ENCODE peak calls at places on chromosomes 13 and 19, in seven cellular contexts. I is breast epithelium, T is vagina, V is HepG2, O is HCT116, U is esophagus muscularis mucosa, F is H1. J is an unnamed sample.

GRCh38 chr13:93900735-93901134 is 578.7 kb downstream of the DCT start:
- DNase-seq in I (no peak), U (no peak), F (no peak), O (no peak), T (no peak), V (no peak), J (no peak)

GRCh38 chr13:108176685-108177274 is 38.6 kb downstream of the LIG4 start:
- DNase-seq in O (peak), V (peak), F (no peak), I (no peak), T (no peak), U (no peak), J (peak)

GRCh38 chr19:43781630-43782310 is 997 bp upstream of the KCNN4 start:
- DNase-seq in U (no peak), I (no peak), V (no peak), T (no peak), O (no peak), F (no peak), J (no peak)

GRCh38 chr13:22461854-22462565 is 718.8 kb upstream of the SGCG start:
- DNase-seq in O (no peak), I (no peak), U (no peak), F (no peak), T (no peak), V (no peak), J (no peak)

GRCh38 chr19:29837448-29837961 is 25.7 kb downstream of the CCNE1 start:
- DNase-seq in O (no peak), U (no peak), V (no peak), I (no peak), T (no peak), F (no peak), J (no peak)

GRCh38 chr19:14478113-14478545 is 3.0 kb upstream of the PTGER1 start:
- DNase-seq in I (no peak), F (no peak), V (no peak), U (no peak), O (no peak), T (no peak), J (no peak)

GRCh38 chr19:34838753-34839431 is 65.9 kb upstream of the ZNF599 start:
- DNase-seq in I (no peak), T (no peak), V (peak), F (peak), O (no peak), U (no peak), J (peak)

GRCh38 chr19:4108767-4109625 is 14.9 kb downstream of the MAP2K2 start:
- DNase-seq in O (no peak), T (no peak), I (no peak), F (no peak), V (no peak), U (no peak), J (peak)

GRCh38 chr19:5281588-5281987 is 59.0 kb downstream of the PTPRS start:
- DNase-seq in O (no peak), F (no peak), T (peak), U (peak), I (no peak), V (no peak), J (peak)

GRCh38 chr13:28718538-28719226 is at the start of gene SLC46A3:
- DNase-seq in U (peak), O (peak), T (peak), F (peak), V (no peak), I (peak), J (peak)

GRCh38 chr13:31756346-31756745 is 17.0 kb downstream of the RXFP2 start:
- DNase-seq in O (no peak), U (no peak), F (no peak), I (no peak), T (no peak), V (no peak), J (no peak)

GRCh38 chr13:31094331-31095015 is 67.2 kb downstream of the HSPH1 start:
- DNase-seq in O (no peak), F (no peak), I (no peak), V (no peak), T (no peak), U (no peak), J (no peak)

GRCh38 chr13:37058801-37059135 is 720 bp downstream of the SUPT20H start:
- DNase-seq in O (no peak), V (no peak), I (no peak), U (no peak), T (no peak), F (no peak), J (no peak)

GRCh38 chr19:51737924-51738323 is 13.8 kb downstream of the FPR1 start:
- DNase-seq in O (no peak), U (no peak), F (no peak), I (no peak), V (no peak), T (no peak), J (no peak)

GRCh38 chr19:47284324-47284899 is 9.7 kb downstream of the INAFM1 start:
- DNase-seq in F (no peak), U (no peak), V (peak), O (no peak), I (no peak), T (no peak), J (no peak)

GRCh38 chr13:35917942-35918645 is 213.1 kb downstream of the DCLK1 start:
- DNase-seq in O (no peak), F (no peak), U (no peak), I (no peak), T (no peak), V (no peak), J (no peak)

GRCh38 chr13:48159436-48160225 is 64.7 kb upstream of the MED4 start:
- DNase-seq in V (no peak), T (no peak), I (no peak), U (no peak), F (peak), O (no peak), J (no peak)

GRCh38 chr19:12985049-12985776 is 10.1 kb upstream of the NFIX start:
- DNase-seq in I (no peak), V (peak), O (peak), U (peak), T (peak), F (no peak), J (peak)

GRCh38 chr19:5990289-5990797 is 12.4 kb upstream of the RANBP3 start:
- DNase-seq in O (no peak), V (no peak), T (no peak), F (no peak), U (no peak), I (no peak), J (no peak)

GRCh38 chr13:109568273-109568900 is 218.0 kb downstream of the IRS2 start:
- DNase-seq in F (no peak), V (peak), I (no peak), T (no peak), U (no peak), O (no peak), J (no peak)

GRCh38 chr13:82878536-82878935 is 1003.7 kb downstream of the SLITRK1 start:
- DNase-seq in I (no peak), T (no peak), F (no peak), V (no peak), O (no peak), U (no peak), J (no peak)

GRCh38 chr13:92259523-92259922 is 861.1 kb downstream of the GPC5 start:
- DNase-seq in O (no peak), T (no peak), U (no peak), V (no peak), F (no peak), I (no peak), J (no peak)

GRCh38 chr13:31421756-31422155 is 222.0 kb downstream of the B3GLCT start:
- DNase-seq in I (no peak), F (no peak), U (peak), V (no peak), O (no peak), T (no peak), J (no peak)

GRCh38 chr19:46487178-46487801 is 8.4 kb downstream of the PNMA8B start:
- DNase-seq in F (no peak), O (no peak), I (no peak), V (no peak), T (no peak), U (no peak), J (no peak)

GRCh38 chr19:49987159-49987698 is 26.3 kb upstream of the SIGLEC11 start:
- DNase-seq in F (peak), I (peak), O (peak), V (peak), T (no peak), U (peak), J (peak)
- TF ChIP-seq POLR2A in F (no peak), I (no peak), O (no peak), V (no peak), T (no peak), U (no peak), J (no peak)

GRCh38 chr19:38922482-38922881 is 8.1 kb downstream of the SARS2 start:
- DNase-seq in F (no peak), U (no peak), V (no peak), O (no peak), I (no peak), T (no peak), J (no peak)

GRCh38 chr19:38918526-38918925 is 6.5 kb upstream of the CCER2 start:
- DNase-seq in I (no peak), T (no peak), V (no peak), U (no peak), F (no peak), O (no peak), J (no peak)

GRCh38 chr19:38919837-38920528 is 8.0 kb upstream of the CCER2 start:
- DNase-seq in V (no peak), O (no peak), I (no peak), T (no peak), U (no peak), F (no peak), J (no peak)

GRCh38 chr19:38921420-38922274 is 8.9 kb downstream of the SARS2 start:
- DNase-seq in V (no peak), U (no peak), O (no peak), F (no peak), I (no peak), T (no peak), J (no peak)

DNA sequence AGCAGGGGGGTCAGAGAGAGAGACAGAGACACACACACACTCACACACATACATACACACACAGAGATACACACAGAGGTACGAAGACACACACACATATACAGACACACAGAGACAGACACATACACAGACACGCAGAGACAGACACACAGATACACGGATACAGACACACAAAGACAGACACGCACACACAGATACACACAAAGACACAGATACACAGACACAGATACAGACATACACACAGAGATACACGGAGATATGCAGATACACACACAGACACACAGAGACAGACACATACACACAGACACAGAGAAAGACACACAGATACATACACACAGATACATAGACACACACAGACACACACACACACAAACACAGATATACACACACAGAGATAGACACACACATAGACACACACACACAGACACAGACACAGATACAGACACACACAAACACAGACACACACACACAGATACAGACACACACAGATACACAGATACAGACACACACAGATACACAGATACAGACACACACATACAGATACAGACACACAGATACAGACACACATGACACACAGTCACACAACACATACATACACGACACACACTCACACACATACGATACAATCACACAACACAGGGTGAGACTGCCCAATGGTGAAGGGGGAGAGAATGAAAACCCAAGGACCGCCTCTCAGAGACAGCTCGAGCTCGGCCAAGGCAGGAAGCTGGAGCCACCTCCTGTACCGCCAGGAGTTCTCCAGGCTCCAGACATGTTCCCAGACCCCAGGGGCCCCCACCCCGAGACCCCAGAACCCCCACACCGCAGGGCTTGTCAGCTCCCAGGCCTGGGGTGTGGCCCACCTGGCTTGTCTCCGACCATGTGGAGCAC is 8.8 kb upstream of the CCER2 start:
- DNase-seq in I (no peak), T (no peak), O (no peak), U (no peak), F (no peak), V (no peak), J (no peak)
- TF ChIP-seq POLR2AphosphoS5 in I (no peak), T (no peak), O (no peak), U (no peak), F (no peak), V (no peak), J (no peak)

GRCh38 chr19:33373701-33374405 is at the start of gene CEBPG:
- DNase-seq in V (no peak), I (no peak), O (no peak), T (no peak), U (no peak), F (no peak), J (peak)
- TF ChIP-seq CTCF in V (no peak), I (no peak), O (no peak), T (no peak), U (peak), F (no peak), J (no peak)

GRCh38 chr19:11380653-11381534 is 3.2 kb downstream of the EPOR start:
- DNase-seq in O (peak), I (peak), T (peak), V (peak), U (peak), F (peak), J (peak)
- TF ChIP-seq POLR2A in O (peak), I (peak), T (no peak), V (peak), U (peak), F (peak), J (peak)

GRCh38 chr19:44907613-44908012 is 2.0 kb downstream of the APOE start:
- DNase-seq in T (no peak), O (no peak), I (no peak), V (no peak), U (no peak), F (no peak), J (no peak)

GRCh38 chr19:44908074-44908835 is 2.7 kb downstream of the APOE start:
- DNase-seq in V (no peak), I (no peak), F (no peak), U (no peak), T (no peak), O (no peak), J (no peak)

GRCh38 chr19:44909775-44910174 is 4.2 kb downstream of the APOE start:
- DNase-seq in T (no peak), I (no peak), F (no peak), U (no peak), V (no peak), O (no peak), J (no peak)

GRCh38 chr19:44908836-44909201 is 3.2 kb downstream of the APOE start:
- DNase-seq in O (no peak), U (no peak), I (no peak), T (no peak), F (no peak), V (no peak), J (no peak)

DNA sequence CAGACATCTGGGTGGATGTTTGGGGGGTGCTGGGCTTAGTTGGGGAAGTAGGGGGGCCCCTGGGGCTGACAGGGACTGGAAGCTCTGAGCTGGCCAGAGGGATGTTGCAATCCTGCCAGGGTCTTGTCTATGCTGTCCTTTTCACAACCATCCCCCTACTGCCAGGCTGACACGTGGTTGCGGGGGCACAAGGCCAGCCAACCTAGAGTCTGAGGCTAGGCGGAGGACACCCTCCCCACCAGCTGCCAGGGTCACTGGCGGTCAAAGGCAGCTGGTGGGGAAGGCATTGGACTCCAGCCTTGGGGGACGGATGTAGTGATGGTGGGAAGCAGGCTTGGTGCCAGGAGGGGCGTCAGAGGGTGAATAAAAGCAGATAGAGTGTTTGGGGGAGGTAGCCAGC is 1.6 kb upstream of the APOC1 start:
- DNase-seq in U (no peak), V (peak), F (no peak), O (no peak), I (no peak), T (no peak), J (peak)
- TF ChIP-seq POLR2AphosphoS5 in U (no peak), V (peak), F (no peak), O (no peak), I (no peak), T (no peak), J (no peak)

DNA sequence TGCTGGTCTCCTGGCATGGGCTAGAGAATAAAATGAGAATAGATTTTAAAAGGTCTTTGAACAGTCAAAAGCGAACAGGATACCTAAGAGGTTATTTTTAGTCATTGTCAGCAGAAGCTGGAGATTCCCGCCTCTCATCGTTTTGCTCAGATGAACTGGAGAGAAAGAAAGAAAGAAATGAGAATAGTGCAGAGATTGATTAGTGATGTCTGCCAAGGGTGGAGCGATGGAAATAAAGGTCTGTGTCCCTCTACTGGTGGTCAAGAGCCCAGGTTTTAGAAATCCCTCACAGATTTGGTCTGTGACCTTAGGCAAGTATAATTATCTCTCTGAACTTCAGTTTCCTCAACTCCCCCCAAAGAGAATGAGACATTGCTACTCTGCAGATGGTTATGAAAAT is 5.4 kb downstream of the NCAN start:
- DNase-seq in O (peak), U (no peak), F (no peak), I (no peak), T (no peak), V (peak), J (no peak)
- TF ChIP-seq CTCF in O (no peak), U (no peak), F (peak), I (no peak), T (no peak), V (peak), J (no peak)

GRCh38 chr13:113350938-113351335 is 13.0 kb downstream of the GRTP1 start:
- DNase-seq in I (no peak), U (no peak), T (no peak), F (no peak), V (no peak), O (no peak), J (no peak)
- TF ChIP-seq POLR2A in I (no peak), U (no peak), T (no peak), F (no peak), V (no peak), O (no peak), J (no peak)

J was measured in transverse colon.